ENCODE peak calls at places on chromosomes 4 and X, in eight cellular contexts. J, W, Z, G, Y, E, M and T are unnamed samples.

GRCh38 chrX:50812995-50813842 is 775 bp downstream of the SHROOM4 start:
- DNase-seq in M (peak; percentile 1), Z (no peak), G (no peak), Y (no peak), E (no peak), J (no peak), W (peak; percentile 36), T (no peak)

GRCh38 chr4:80202784-80203553 is 5.7 kb downstream of the PRDM8 start:
- DNase-seq in Y (peak; percentile 33), M (peak; percentile 22), E (no peak), G (no peak), W (no peak), J (peak; percentile 69), Z (no peak), T (peak; percentile 59)

GRCh38 chrX:21056636-21057035 is 317.6 kb upstream of the CNKSR2 start:
- DNase-seq in M (no peak), Z (no peak), Y (no peak), W (no peak), J (no peak), E (no peak), G (no peak), T (no peak)

GRCh38 chr4:77003400-77003799 is 53.8 kb downstream of the SEPTIN11 start:
- DNase-seq in W (no peak), Z (no peak), E (no peak), M (no peak), Y (no peak), J (no peak), G (no peak), T (no peak)

GRCh38 chr4:7518871-7519637 is 84.3 kb upstream of the PSAPL1 start:
- DNase-seq in E (no peak), Z (no peak), J (no peak), M (peak; percentile 91), W (no peak), G (peak; percentile 78), Y (no peak), T (no peak)

GRCh38 chr4:150229538-150229937 is 151.3 kb downstream of the DCLK2 start:
- DNase-seq in W (peak; percentile 85), M (no peak), J (no peak), E (no peak), Y (no peak), Z (no peak), G (peak; percentile 9), T (no peak)

GRCh38 chrX:79176028-79176427 is 31.5 kb downstream of the GPR174 start:
- DNase-seq in J (no peak), E (no peak), Y (no peak), G (no peak), Z (no peak), M (no peak), W (no peak), T (no peak)

GRCh38 chr4:170827562-170828260 is 738.0 kb upstream of the AADAT start:
- DNase-seq in J (no peak), M (no peak), Y (no peak), W (peak; percentile 2), E (no peak), G (no peak), Z (no peak), T (no peak)

GRCh38 chr4:89762311-89762710 is 74.7 kb downstream of the SNCA start:
- DNase-seq in J (no peak), M (no peak), G (no peak), E (no peak), Z (no peak), Y (no peak), W (no peak), T (no peak)

GRCh38 chr4:5052424-5052702 is 1.1 kb downstream of the STK32B start:
- DNase-seq in Z (no peak), G (no peak), Y (no peak), W (peak; percentile 14), M (no peak), J (no peak), E (no peak), T (no peak)

GRCh38 chrX:136475236-136475635 is 12.5 kb upstream of the BRS3 start:
- DNase-seq in Z (no peak), E (no peak), Y (no peak), G (no peak), M (no peak), J (no peak), W (no peak), T (no peak)

GRCh38 chrX:155768036-155768769 is 112.9 kb upstream of the VAMP7 start:
- DNase-seq in E (no peak), W (peak; percentile 35), J (no peak), Z (no peak), Y (no peak), M (no peak), G (no peak), T (no peak)